ENCODE peak calls at places on chromosomes 1 and 21, in nine cellular contexts. A, Q, O, J, P, G, M, D and X are unnamed samples.

GRCh38 chr1:201686709-201687455 is 142.1 kb upstream of the IPO9 start:
- ATAC-seq in A (peak), Q (no peak), O (no peak), J (no peak), P (no peak), G (peak), M (no peak), D (peak), X (no peak)

GRCh38 chr1:236794585-236795034 is 482 bp upstream of the MTR start:
- ATAC-seq in A (no peak), Q (no peak), O (no peak), J (no peak), P (peak), G (no peak), M (peak), D (no peak), X (no peak)

GRCh38 chr1:186033744-186034345 is 299.7 kb downstream of the HMCN1 start:
- ATAC-seq in A (peak), Q (no peak), O (no peak), J (no peak), P (no peak), G (no peak), M (no peak), D (peak), X (no peak)

GRCh38 chr21:31932470-31932764 is 59.6 kb downstream of the HUNK start:
- ATAC-seq in A (no peak), Q (no peak), O (no peak), J (no peak), P (no peak), G (no peak), M (no peak), D (no peak), X (no peak)

GRCh38 chr1:182268659-182269058 is 122.9 kb downstream of the GLUL start:
- ATAC-seq in A (no peak), Q (no peak), O (no peak), J (no peak), P (no peak), G (no peak), M (no peak), D (no peak), X (no peak)

GRCh38 chr1:9084883-9085282 is 15.4 kb upstream of the SLC2A5 start:
- ATAC-seq in A (peak), Q (no peak), O (peak), J (peak), P (no peak), G (no peak), M (no peak), D (peak), X (no peak)

GRCh38 chr1:237211540-237211939 is 169.6 kb downstream of the RYR2 start:
- ATAC-seq in A (no peak), Q (no peak), O (no peak), J (no peak), P (no peak), G (no peak), M (no peak), D (no peak), X (no peak)

GRCh38 chr1:27525296-27526271 is 35.6 kb upstream of the WASF2 start:
- ATAC-seq in A (peak), Q (peak), O (peak), J (peak), P (peak), G (peak), M (peak), D (peak), X (peak)

GRCh38 chr1:78334952-78335351 is 155.8 kb upstream of the PTGFR start:
- ATAC-seq in A (no peak), Q (no peak), O (no peak), J (peak), P (no peak), G (no peak), M (no peak), D (peak), X (no peak)

GRCh38 chr1:26696191-26696644 is 403 bp downstream of the ARID1A start:
- ATAC-seq in A (no peak), Q (no peak), O (peak), J (peak), P (no peak), G (no peak), M (peak), D (peak), X (peak)

GRCh38 chr1:29395724-29396437 is 159.6 kb downstream of the PTPRU start:
- ATAC-seq in A (no peak), Q (no peak), O (no peak), J (no peak), P (no peak), G (no peak), M (no peak), D (no peak), X (no peak)

GRCh38 chr1:86375688-86376087 is 20.4 kb downstream of the ODF2L start:
- ATAC-seq in A (no peak), Q (no peak), O (no peak), J (no peak), P (no peak), G (no peak), M (no peak), D (no peak), X (no peak)

GRCh38 chr1:234886081-234886874 is 242.4 kb downstream of the TOMM20 start:
- ATAC-seq in A (peak), Q (no peak), O (no peak), J (peak), P (no peak), G (no peak), M (no peak), D (peak), X (no peak)

GRCh38 chr1:178702141-178702540 is 22.9 kb upstream of the RALGPS2 start:
- ATAC-seq in A (no peak), Q (no peak), O (no peak), J (no peak), P (no peak), G (no peak), M (no peak), D (no peak), X (no peak)

GRCh38 chr21:39908265-39908923 is 41.2 kb downstream of the PCP4 start:
- ATAC-seq in A (no peak), Q (no peak), O (no peak), J (no peak), P (no peak), G (no peak), M (no peak), D (no peak), X (peak)

GRCh38 chr21:45304945-45305344 is 17.2 kb upstream of the POFUT2 start:
- ATAC-seq in A (no peak), Q (peak), O (no peak), J (no peak), P (no peak), G (no peak), M (peak), D (no peak), X (no peak)

GRCh38 chr1:55468438-55468837 is 253.3 kb upstream of the USP24 start:
- ATAC-seq in A (no peak), Q (no peak), O (no peak), J (no peak), P (no peak), G (no peak), M (no peak), D (no peak), X (peak)

GRCh38 chr1:153616144-153616884 is at the start of gene S100A14:
- ATAC-seq in A (peak), Q (no peak), O (peak), J (peak), P (no peak), G (no peak), M (no peak), D (peak), X (peak)

GRCh38 chr1:22257286-22258275 is 114.7 kb upstream of the WNT4 start:
- ATAC-seq in A (no peak), Q (no peak), O (no peak), J (no peak), P (no peak), G (peak), M (no peak), D (peak), X (no peak)